ENCODE peak calls at places on chromosomes 6 and 20, in four cellular contexts. A is HCT116, L is heart right ventricle, H is breast epithelium. O is an unnamed sample.

GRCh38 chr6:158816329-158816728 is 2.8 kb downstream of the EZR start:
- DNase-seq in H (no peak), L (no peak), A (no peak), O (no peak)

GRCh38 chr6:90079555-90080490 is 185.6 kb downstream of the GJA10 start:
- DNase-seq in H (no peak), L (no peak), A (no peak), O (no peak)

GRCh38 chr6:49787176-49787575 is at the start of gene PGK2:
- DNase-seq in H (no peak), A (peak; percentile 29), L (no peak), O (no peak)

GRCh38 chr6:36595168-36595818 is 1.1 kb downstream of the SRSF3 start:
- DNase-seq in A (no peak), H (peak; percentile 70), L (peak; percentile 66), O (no peak)

GRCh38 chr6:158039571-158040050 is 57.9 kb downstream of the SYNJ2 start:
- DNase-seq in H (no peak), A (no peak), L (no peak), O (no peak)

GRCh38 chr6:116439572-116439971 is 21.6 kb upstream of the CALHM6 start:
- DNase-seq in A (no peak), L (no peak), H (no peak), O (no peak)

GRCh38 chr6:118639054-118639964 is 12.1 kb downstream of the CEP85L start:
- DNase-seq in L (no peak), H (no peak), A (no peak), O (no peak)

GRCh38 chr6:3194535-3195376 is 32.7 kb downstream of the TUBB2B start:
- DNase-seq in H (no peak), A (no peak), L (peak; percentile 59), O (no peak)

GRCh38 chr20:40251284-40251932 is 437.6 kb downstream of the MAFB start:
- DNase-seq in A (peak; percentile 37), L (no peak), H (no peak), O (no peak)

GRCh38 chr20:49699200-49699992 is 14.3 kb downstream of the B4GALT5 start:
- DNase-seq in L (no peak), H (no peak), A (no peak), O (no peak)

GRCh38 chr6:104473021-104473429 is 386.7 kb downstream of the HACE1 start:
- DNase-seq in H (no peak), L (no peak), A (no peak), O (no peak)

GRCh38 chr6:109028439-109028838 is 66.2 kb downstream of the SESN1 start:
- DNase-seq in H (no peak), L (no peak), A (no peak), O (no peak)

GRCh38 chr6:18312368-18312767 is 48.0 kb upstream of the DEK start:
- DNase-seq in H (no peak), L (no peak), A (no peak), O (no peak)

GRCh38 chr6:13712485-13712990 is 903 bp upstream of the RANBP9 start:
- DNase-seq in L (no peak), H (no peak), A (no peak), O (no peak)

GRCh38 chr6:159996626-159997497 is 28.0 kb downstream of the IGF2R start:
- DNase-seq in A (no peak), H (no peak), L (no peak), O (no peak)

GRCh38 chr20:15220009-15220656 is 882.7 kb upstream of the FLRT3 start:
- DNase-seq in A (no peak), H (no peak), L (no peak), O (no peak)

GRCh38 chr20:47921306-47922279 is 136.3 kb upstream of the SULF2 start:
- DNase-seq in L (no peak), A (no peak), H (no peak), O (no peak)

GRCh38 chr6:140436023-140436811 is 1061.8 kb upstream of the CITED2 start:
- DNase-seq in H (peak; percentile 45), A (no peak), L (no peak), O (peak; percentile 32)

GRCh38 chr20:25254571-25254970 is 6.7 kb downstream of the PYGB start:
- DNase-seq in L (no peak), H (no peak), A (no peak), O (no peak)

GRCh38 chr6:130244728-130245127 is 22.0 kb upstream of the SAMD3 start:
- DNase-seq in H (no peak), L (no peak), A (no peak), O (no peak)

GRCh38 chr6:56087421-56087820 is 160.0 kb downstream of the COL21A1 start:
- DNase-seq in H (no peak), A (no peak), L (peak; percentile 14), O (no peak)

GRCh38 chr6:89944181-89944755 is 50.0 kb downstream of the GJA10 start:
- DNase-seq in A (no peak), L (no peak), H (no peak), O (no peak)

GRCh38 chr6:28081486-28081751 is 1.1 kb downstream of the ZNF165 start:
- DNase-seq in H (no peak), L (no peak), A (no peak), O (no peak)

GRCh38 chr6:170038251-170038650 is 252.6 kb downstream of the DLL1 start:
- DNase-seq in A (no peak), L (no peak), H (no peak), O (no peak)

DNA sequence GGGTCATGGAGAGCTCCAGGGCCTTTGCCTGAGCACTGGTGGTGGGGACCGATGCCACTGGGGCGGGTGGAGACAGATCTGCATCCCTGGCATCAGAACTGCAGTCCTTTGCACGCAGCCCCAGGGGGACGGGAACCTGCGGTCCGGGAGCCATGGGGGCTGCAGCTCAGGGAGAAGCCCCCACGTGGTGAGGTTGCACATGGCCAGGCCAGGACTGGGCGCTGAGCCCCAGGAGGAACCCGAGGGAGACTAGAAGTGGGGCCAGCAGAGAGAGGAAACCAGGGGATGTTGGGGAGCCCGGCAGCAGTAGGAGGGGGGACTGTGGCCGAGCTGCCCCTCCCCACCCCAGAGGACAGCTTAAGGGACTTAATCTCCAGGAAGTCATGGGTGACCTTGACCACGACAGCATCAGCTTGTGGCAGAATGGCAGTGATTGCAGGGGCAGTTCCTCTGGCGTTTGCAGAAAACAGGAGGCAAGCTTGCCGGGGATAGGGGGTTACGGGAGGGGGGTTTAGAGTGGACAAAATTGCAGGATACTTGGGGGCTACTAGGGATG is 18.0 kb upstream of the LSM14B start:
- DNase-seq in L (no peak), H (no peak), A (no peak), O (no peak)
- H3K9me3 ChIP-seq in L (no peaks in the 10 kb centered on the region), H (peaks cover 46% of the 10 kb centered on the region), A (peaks cover 4% of the 10 kb centered on the region), O (peaks cover 82% of the 10 kb centered on the region)

DNA sequence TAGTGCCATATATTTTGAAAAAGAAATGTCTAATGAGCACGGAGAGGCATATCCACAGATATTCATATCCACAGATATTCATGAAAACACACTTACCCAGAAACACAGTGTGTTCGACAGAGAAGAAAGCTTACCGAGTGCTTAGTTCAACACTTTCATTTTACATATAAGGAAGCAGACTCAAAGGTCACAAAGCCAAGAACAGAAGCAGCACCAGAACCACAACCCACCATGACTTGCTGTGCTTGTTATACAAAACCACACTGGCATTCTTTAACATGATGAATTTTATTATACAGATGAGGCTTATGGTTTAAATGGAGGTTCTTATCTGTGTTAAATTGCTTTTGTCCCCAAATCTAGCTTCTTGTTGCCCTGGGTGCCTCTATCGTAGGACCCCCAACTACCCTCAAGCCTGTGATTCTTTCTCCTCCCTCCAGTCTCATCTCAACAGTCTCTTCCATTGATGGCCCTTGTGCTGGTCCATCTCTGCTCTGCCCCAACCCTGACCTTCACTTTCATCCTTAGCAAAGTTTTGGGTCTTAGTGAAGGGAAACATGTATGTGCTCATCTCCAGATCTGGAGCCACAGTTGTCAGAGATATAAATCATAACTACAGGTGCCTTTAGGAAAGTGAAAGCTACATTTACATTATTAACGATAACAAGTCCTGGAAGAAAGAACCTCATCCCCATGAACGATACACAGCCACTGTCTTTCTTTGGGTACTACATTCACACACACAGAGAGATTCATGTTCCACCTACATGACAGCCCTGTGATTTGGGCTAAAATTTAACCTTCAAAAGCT is 40.0 kb downstream of the SF3B5 start:
- DNase-seq in A (no peak), H (no peak), L (no peak), O (no peak)
- H3K9me3 ChIP-seq in A (no peaks in the 10 kb centered on the region), H (no peaks in the 10 kb centered on the region), L (no peaks in the 10 kb centered on the region), O (peaks cover 7% of the 10 kb centered on the region)

GRCh38 chr20:29298271-29298590 is 1959.2 kb upstream of the DEFB115 start:
- DNase-seq in L (no peak), A (no peak), H (no peak), O (no peak)

GRCh38 chr20:29299811-29300578 is 1957.5 kb upstream of the DEFB115 start:
- DNase-seq in L (no peak), A (no peak), H (no peak), O (no peak)

GRCh38 chr20:29300579-29301551 is 1956.6 kb upstream of the DEFB115 start:
- DNase-seq in A (no peak), H (no peak), L (no peak), O (no peak)

GRCh38 chr20:29297411-29298270 is 1959.8 kb upstream of the DEFB115 start:
- DNase-seq in H (no peak), A (no peak), L (no peak), O (no peak)

GRCh38 chr20:29298759-29299613 is 1958.5 kb upstream of the DEFB115 start:
- DNase-seq in A (no peak), H (no peak), L (no peak), O (no peak)
- H3K9me3 ChIP-seq in A (no peaks in the 10 kb centered on the region), H (peaks cover 58% of the 10 kb centered on the region), L (no peaks in the 10 kb centered on the region), O (peaks cover 80% of the 10 kb centered on the region)

GRCh38 chr6:22132662-22133061 is 164.2 kb downstream of the PRL start:
- DNase-seq in A (no peak), H (no peak), L (no peak), O (no peak)
- H3K9me3 ChIP-seq in A (no peaks in the 10 kb centered on the region), H (no peaks in the 10 kb centered on the region), L (no peaks in the 10 kb centered on the region), O (no peaks in the 10 kb centered on the region)

DNA sequence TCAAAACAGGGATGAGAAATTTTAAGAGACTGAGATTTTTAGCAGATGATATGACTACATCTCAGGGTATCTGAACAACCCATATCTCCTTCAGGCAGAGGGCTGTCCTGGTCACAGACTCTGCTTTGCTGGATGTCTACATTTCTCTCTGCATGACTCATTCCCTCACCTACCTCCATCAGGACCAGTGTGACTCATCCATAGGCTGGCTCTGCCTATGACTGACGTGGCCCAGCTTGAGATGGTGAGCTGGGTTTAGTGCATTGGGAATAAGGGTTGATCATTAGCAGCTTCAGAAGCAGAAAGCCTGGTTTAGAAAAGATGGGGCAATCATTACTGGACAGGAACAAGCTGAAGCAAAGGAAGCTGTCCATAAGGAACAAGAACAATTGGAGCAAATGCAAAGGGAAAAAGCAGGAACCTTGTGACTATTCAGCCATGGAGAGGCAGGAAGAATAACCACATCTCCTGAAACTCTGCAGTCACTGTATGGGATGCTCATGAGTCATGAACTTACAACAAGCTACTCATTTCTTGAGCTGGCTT is 86.4 kb upstream of the CBLN4 start:
- DNase-seq in H (no peak), A (no peak), L (no peak), O (no peak)
- H3K9me3 ChIP-seq in H (peaks cover 14% of the 10 kb centered on the region), A (peaks cover 25% of the 10 kb centered on the region), L (no peaks in the 10 kb centered on the region), O (peaks cover 14% of the 10 kb centered on the region)